ENCODE peak calls at places on chromosomes 6 and 20, in nine cellular contexts. Q, M, L, E, P, K, T, A and R are unnamed samples.
A peak's percentile ranks its signal among the peaks of the same experiment; 100 is the strongest.

GRCh38 chr6:148972481-148972880 is 225.7 kb downstream of the UST start:
- DNase-seq in Q (peak; percentile 36), M (no peak), L (no peak), E (peak; percentile 55), P (no peak), K (peak; percentile 47), T (no peak), A (peak; percentile 25), R (peak; percentile 51)

GRCh38 chr20:3781153-3781910 is at the start of gene SPEF1:
- DNase-seq in Q (peak; percentile 85), M (peak; percentile 94), L (peak; percentile 84), E (peak; percentile 75), P (peak; percentile 96), K (peak; percentile 90), T (peak; percentile 99), A (no peak), R (peak; percentile 73)

GRCh38 chr20:62795023-62795761 is 1.1 kb upstream of the MRGBP start:
- DNase-seq in Q (peak; percentile 62), M (peak; percentile 56), L (peak; percentile 42), E (peak; percentile 67), P (peak; percentile 79), K (peak; percentile 49), T (peak; percentile 90), A (peak; percentile 45), R (peak; percentile 64)

GRCh38 chr6:51349866-51350265 is 531.2 kb downstream of the TFAP2B start:
- DNase-seq in Q (no peak), M (no peak), L (no peak), E (no peak), P (no peak), K (no peak), T (no peak), A (no peak), R (no peak)

GRCh38 chr20:17966432-17967312 is 1.9 kb downstream of the SNX5 start:
- DNase-seq in Q (no peak), M (peak; percentile 64), L (no peak), E (no peak), P (no peak), K (peak; percentile 52), T (no peak), A (no peak), R (no peak)

GRCh38 chr20:23203310-23203709 is 117.2 kb upstream of the CD93 start:
- DNase-seq in Q (no peak), M (no peak), L (no peak), E (no peak), P (no peak), K (no peak), T (no peak), A (no peak), R (no peak)

GRCh38 chr6:149359439-149359838 is 40.6 kb upstream of the SUMO4 start:
- DNase-seq in Q (no peak), M (no peak), L (no peak), E (no peak), P (no peak), K (no peak), T (no peak), A (no peak), R (no peak)

GRCh38 chr6:10412165-10412947 is 2.5 kb downstream of the TFAP2A start:
- DNase-seq in Q (peak; percentile 49), M (peak; percentile 71), L (no peak), E (peak; percentile 50), P (peak; percentile 75), K (peak; percentile 46), T (peak; percentile 68), A (no peak), R (no peak)

GRCh38 chr20:48845721-48846306 is 18.0 kb upstream of the PREX1 start:
- DNase-seq in Q (no peak), M (no peak), L (no peak), E (no peak), P (no peak), K (peak; percentile 47), T (no peak), A (no peak), R (no peak)

GRCh38 chr6:6581014-6581413 is 7.5 kb upstream of the LY86 start:
- DNase-seq in Q (no peak), M (no peak), L (no peak), E (no peak), P (no peak), K (no peak), T (no peak), A (no peak), R (no peak)

GRCh38 chr6:37522836-37523235 is 23.1 kb upstream of the CCDC167 start:
- DNase-seq in Q (no peak), M (no peak), L (no peak), E (no peak), P (no peak), K (no peak), T (no peak), A (no peak), R (no peak)

GRCh38 chr6:56357616-56358373 is 110.4 kb upstream of the COL21A1 start:
- DNase-seq in Q (no peak), M (peak; percentile 42), L (no peak), E (no peak), P (no peak), K (peak; percentile 54), T (no peak), A (no peak), R (no peak)

GRCh38 chr6:72975346-72975745 is 249.9 kb downstream of the KHDC1L start:
- DNase-seq in Q (no peak), M (no peak), L (no peak), E (no peak), P (no peak), K (no peak), T (no peak), A (no peak), R (no peak)

GRCh38 chr6:108277831-108278230 is 17.0 kb upstream of the SNX3 start:
- DNase-seq in Q (no peak), M (no peak), L (no peak), E (no peak), P (no peak), K (no peak), T (no peak), A (no peak), R (no peak)

GRCh38 chr6:87444362-87444761 is 28.4 kb upstream of the SLC35A1 start:
- DNase-seq in Q (no peak), M (no peak), L (no peak), E (no peak), P (no peak), K (no peak), T (no peak), A (no peak), R (no peak)

GRCh38 chr6:31169123-31169857 is 1.2 kb downstream of the POU5F1 start:
- DNase-seq in Q (no peak), M (no peak), L (no peak), E (no peak), P (no peak), K (no peak), T (no peak), A (no peak), R (no peak)

GRCh38 chr6:30931272-30931671 is 698 bp downstream of the SFTA2 start:
- DNase-seq in Q (no peak), M (no peak), L (no peak), E (no peak), P (no peak), K (no peak), T (no peak), A (no peak), R (no peak)

GRCh38 chr6:137084865-137085617 is 40.3 kb upstream of the IL20RA start:
- DNase-seq in Q (no peak), M (no peak), L (no peak), E (no peak), P (no peak), K (no peak), T (no peak), A (no peak), R (no peak)

GRCh38 chr20:16488086-16488485 is 85.2 kb downstream of the KIF16B start:
- DNase-seq in Q (no peak), M (no peak), L (no peak), E (no peak), P (no peak), K (no peak), T (no peak), A (no peak), R (no peak)

GRCh38 chr20:33995053-33995816 is 1.5 kb downstream of the RALY start:
- DNase-seq in Q (no peak), M (peak; percentile 35), L (peak; percentile 14), E (no peak), P (no peak), K (peak; percentile 21), T (no peak), A (no peak), R (no peak)

GRCh38 chr20:33561981-33562601 is 72.2 kb downstream of the CBFA2T2 start:
- DNase-seq in Q (peak; percentile 77), M (peak; percentile 94), L (peak; percentile 75), E (no peak), P (peak; percentile 36), K (peak; percentile 84), T (peak; percentile 27), A (no peak), R (no peak)

GRCh38 chr6:43181621-43181941 is 415 bp upstream of the CUL9 start:
- DNase-seq in Q (no peak), M (no peak), L (no peak), E (no peak), P (no peak), K (no peak), T (no peak), A (no peak), R (no peak)

GRCh38 chr20:52001999-52002666 is 189.4 kb downstream of the ZFP64 start:
- DNase-seq in Q (no peak), M (peak; percentile 27), L (no peak), E (no peak), P (peak; percentile 78), K (no peak), T (no peak), A (no peak), R (peak; percentile 13)

GRCh38 chr6:134938896-134939295 is 11.0 kb downstream of the ALDH8A1 start:
- DNase-seq in Q (no peak), M (no peak), L (no peak), E (no peak), P (no peak), K (no peak), T (no peak), A (peak; percentile 17), R (no peak)

GRCh38 chr6:150153905-150154492 is 11.2 kb downstream of the PPP1R14C start:
- DNase-seq in Q (no peak), M (peak; percentile 12), L (no peak), E (no peak), P (no peak), K (no peak), T (no peak), A (no peak), R (no peak)

GRCh38 chr20:34744847-34745246 is 40.7 kb downstream of the TP53INP2 start:
- DNase-seq in Q (no peak), M (no peak), L (no peak), E (no peak), P (no peak), K (no peak), T (no peak), A (no peak), R (no peak)

GRCh38 chr6:169883316-169883715 is 131.9 kb downstream of the ERMARD start:
- DNase-seq in Q (peak; percentile 2), M (no peak), L (no peak), E (no peak), P (no peak), K (no peak), T (no peak), A (no peak), R (no peak)

GRCh38 chr6:24981385-24981758 is 45.6 kb upstream of the RIPOR2 start:
- DNase-seq in Q (no peak), M (peak; percentile 56), L (no peak), E (no peak), P (no peak), K (peak; percentile 41), T (no peak), A (no peak), R (no peak)